ENCODE peak calls at places on chromosomes 6 and 20, in ten cellular contexts. E is left lung, Y is astrocyte of the cerebellum, Z is psoas muscle, X is fibroblast of mammary gland, A is mammary epithelial cell, S is A549, W is fibroblast of pulmonary artery, I is Peyer's patch, B is GM12865. M is an unnamed sample.

GRCh38 chr6:13677878-13678254 is 33.8 kb downstream of the RANBP9 start:
- DNase-seq in E (no peak), Y (no peak), Z (no peak), X (no peak), A (no peak), S (no peak), W (peak), I (no peak), B (no peak), M (no peak)

GRCh38 chr6:15389759-15390723 is 144.2 kb downstream of the JARID2 start:
- DNase-seq in E (no peak), Y (peak), Z (peak), X (peak), A (no peak), S (peak), W (peak), I (no peak), B (peak), M (no peak)

GRCh38 chr6:111175135-111175534 is 87.8 kb downstream of the SLC16A10 start:
- DNase-seq in E (no peak), Y (peak), Z (no peak), X (peak), A (no peak), S (no peak), W (no peak), I (no peak), B (no peak), M (no peak)

GRCh38 chr20:21324126-21324525 is 21.0 kb downstream of the XRN2 start:
- DNase-seq in E (no peak), Y (no peak), Z (no peak), X (no peak), A (no peak), S (no peak), W (no peak), I (no peak), B (no peak), M (no peak)

GRCh38 chr6:107237992-107238660 is 122.8 kb upstream of the BEND3 start:
- DNase-seq in E (no peak), Y (no peak), Z (no peak), X (peak), A (peak), S (no peak), W (peak), I (no peak), B (no peak), M (no peak)

GRCh38 chr6:155077331-155077730 is 82.2 kb downstream of the TIAM2 start:
- DNase-seq in E (no peak), Y (no peak), Z (no peak), X (peak), A (no peak), S (no peak), W (no peak), I (no peak), B (peak), M (no peak)

GRCh38 chr6:133187114-133187513 is 54.0 kb upstream of the EYA4 start:
- DNase-seq in E (no peak), Y (no peak), Z (no peak), X (no peak), A (no peak), S (no peak), W (no peak), I (no peak), B (no peak), M (no peak)

GRCh38 chr6:128173290-128173689 is 272.4 kb upstream of the THEMIS start:
- DNase-seq in E (no peak), Y (no peak), Z (no peak), X (no peak), A (peak), S (no peak), W (no peak), I (no peak), B (no peak), M (no peak)

GRCh38 chr6:158032354-158032733 is 50.7 kb downstream of the SYNJ2 start:
- DNase-seq in E (no peak), Y (no peak), Z (no peak), X (no peak), A (no peak), S (no peak), W (no peak), I (no peak), B (no peak), M (peak)

GRCh38 chr20:5835234-5835845 is 85.1 kb downstream of the SHLD1 start:
- DNase-seq in E (no peak), Y (no peak), Z (peak), X (peak), A (peak), S (peak), W (peak), I (no peak), B (no peak), M (no peak)

GRCh38 chr20:21435576-21435975 is 38.2 kb upstream of the NKX2-4 start:
- DNase-seq in E (no peak), Y (peak), Z (no peak), X (no peak), A (no peak), S (no peak), W (no peak), I (no peak), B (no peak), M (no peak)

GRCh38 chr6:17156112-17156921 is 54.5 kb downstream of the STMND1 start:
- DNase-seq in E (no peak), Y (peak), Z (no peak), X (peak), A (peak), S (peak), W (peak), I (peak), B (peak), M (no peak)

GRCh38 chr20:57882451-57883161 is 172.8 kb upstream of the PMEPA1 start:
- DNase-seq in E (no peak), Y (no peak), Z (no peak), X (no peak), A (peak), S (peak), W (no peak), I (no peak), B (no peak), M (no peak)

GRCh38 chr20:32971703-32972161 is 32.5 kb downstream of the SUN5 start:
- DNase-seq in E (no peak), Y (no peak), Z (no peak), X (no peak), A (no peak), S (no peak), W (no peak), I (no peak), B (peak), M (no peak)

GRCh38 chr6:28134015-28134414 is 7.7 kb upstream of the ZKSCAN8 start:
- DNase-seq in E (no peak), Y (no peak), Z (no peak), X (peak), A (peak), S (peak), W (peak), I (no peak), B (peak), M (no peak)

GRCh38 chr6:28167068-28167467 is 25.4 kb downstream of the ZKSCAN8 start:
- DNase-seq in E (no peak), Y (peak), Z (no peak), X (peak), A (peak), S (no peak), W (peak), I (no peak), B (no peak), M (no peak)

GRCh38 chr6:100593522-100593921 is 128.8 kb upstream of the SIM1 start:
- DNase-seq in E (no peak), Y (no peak), Z (no peak), X (no peak), A (no peak), S (no peak), W (no peak), I (no peak), B (no peak), M (no peak)

GRCh38 chr6:2197177-2197671 is 48.2 kb downstream of the GMDS start:
- DNase-seq in E (no peak), Y (no peak), Z (no peak), X (peak), A (peak), S (no peak), W (peak), I (no peak), B (no peak), M (no peak)

GRCh38 chr6:168342626-168343025 is 23.0 kb upstream of the DACT2 start:
- DNase-seq in E (no peak), Y (no peak), Z (no peak), X (no peak), A (no peak), S (no peak), W (no peak), I (no peak), B (no peak), M (no peak)

GRCh38 chr6:108157234-108157971 is 8.4 kb upstream of the NR2E1 start:
- DNase-seq in E (peak), Y (no peak), Z (peak), X (no peak), A (no peak), S (no peak), W (no peak), I (no peak), B (no peak), M (no peak)

GRCh38 chr6:14354919-14355572 is 237.5 kb downstream of the CD83 start:
- DNase-seq in E (no peak), Y (peak), Z (peak), X (peak), A (peak), S (no peak), W (peak), I (no peak), B (no peak), M (peak)

GRCh38 chr6:129660346-129660676 is 49.7 kb downstream of the ARHGAP18 start:
- DNase-seq in E (no peak), Y (no peak), Z (no peak), X (no peak), A (no peak), S (no peak), W (no peak), I (no peak), B (no peak), M (no peak)

GRCh38 chr20:44720617-44720993 is 5.4 kb downstream of the CCN5 start:
- DNase-seq in E (no peak), Y (no peak), Z (peak), X (peak), A (no peak), S (peak), W (peak), I (no peak), B (no peak), M (peak)

GRCh38 chr6:88922775-88923548 is 40.5 kb downstream of the RNGTT start:
- DNase-seq in E (no peak), Y (no peak), Z (no peak), X (peak), A (peak), S (no peak), W (peak), I (no peak), B (no peak), M (no peak)

GRCh38 chr6:43740961-43741764 is 28.8 kb upstream of the VEGFA start:
- DNase-seq in E (no peak), Y (no peak), Z (no peak), X (no peak), A (no peak), S (no peak), W (no peak), I (no peak), B (no peak), M (no peak)

GRCh38 chr6:137339929-137340559 is 120.9 kb upstream of the IFNGR1 start:
- DNase-seq in E (no peak), Y (peak), Z (no peak), X (no peak), A (peak), S (no peak), W (no peak), I (no peak), B (no peak), M (no peak)

GRCh38 chr6:35402856-35403191 is 49.3 kb upstream of the FANCE start:
- DNase-seq in E (no peak), Y (no peak), Z (no peak), X (no peak), A (no peak), S (no peak), W (no peak), I (no peak), B (no peak), M (no peak)

GRCh38 chr6:127972815-127973214 is 72.0 kb upstream of the THEMIS start:
- DNase-seq in E (no peak), Y (no peak), Z (no peak), X (no peak), A (no peak), S (no peak), W (no peak), I (no peak), B (no peak), M (no peak)

GRCh38 chr6:169794317-169795055 is 43.1 kb downstream of the ERMARD start:
- DNase-seq in E (peak), Y (no peak), Z (no peak), X (no peak), A (no peak), S (no peak), W (no peak), I (no peak), B (no peak), M (no peak)

GRCh38 chr6:122567034-122567433 is 43.2 kb upstream of the PKIB start:
- DNase-seq in E (no peak), Y (no peak), Z (no peak), X (no peak), A (no peak), S (no peak), W (no peak), I (no peak), B (no peak), M (no peak)

GRCh38 chr20:59371429-59371828 is 71.0 kb downstream of the EDN3 start:
- DNase-seq in E (no peak), Y (no peak), Z (no peak), X (no peak), A (no peak), S (no peak), W (no peak), I (no peak), B (no peak), M (no peak)

GRCh38 chr6:10582774-10583508 is 61.8 kb downstream of the GCNT2 start:
- DNase-seq in E (no peak), Y (peak), Z (no peak), X (no peak), A (peak), S (no peak), W (no peak), I (no peak), B (no peak), M (no peak)

GRCh38 chr20:62473717-62474584 is 1.8 kb downstream of the GATA5 start:
- DNase-seq in E (no peak), Y (no peak), Z (no peak), X (no peak), A (no peak), S (no peak), W (no peak), I (no peak), B (no peak), M (no peak)
- H3K4me3 ChIP-seq in E (no peak), Y (no peak), Z (no peak), X (no peak), A (no peak), S (no peak), W (no peak), I (peak), B (no peak), M (peak)

DNA sequence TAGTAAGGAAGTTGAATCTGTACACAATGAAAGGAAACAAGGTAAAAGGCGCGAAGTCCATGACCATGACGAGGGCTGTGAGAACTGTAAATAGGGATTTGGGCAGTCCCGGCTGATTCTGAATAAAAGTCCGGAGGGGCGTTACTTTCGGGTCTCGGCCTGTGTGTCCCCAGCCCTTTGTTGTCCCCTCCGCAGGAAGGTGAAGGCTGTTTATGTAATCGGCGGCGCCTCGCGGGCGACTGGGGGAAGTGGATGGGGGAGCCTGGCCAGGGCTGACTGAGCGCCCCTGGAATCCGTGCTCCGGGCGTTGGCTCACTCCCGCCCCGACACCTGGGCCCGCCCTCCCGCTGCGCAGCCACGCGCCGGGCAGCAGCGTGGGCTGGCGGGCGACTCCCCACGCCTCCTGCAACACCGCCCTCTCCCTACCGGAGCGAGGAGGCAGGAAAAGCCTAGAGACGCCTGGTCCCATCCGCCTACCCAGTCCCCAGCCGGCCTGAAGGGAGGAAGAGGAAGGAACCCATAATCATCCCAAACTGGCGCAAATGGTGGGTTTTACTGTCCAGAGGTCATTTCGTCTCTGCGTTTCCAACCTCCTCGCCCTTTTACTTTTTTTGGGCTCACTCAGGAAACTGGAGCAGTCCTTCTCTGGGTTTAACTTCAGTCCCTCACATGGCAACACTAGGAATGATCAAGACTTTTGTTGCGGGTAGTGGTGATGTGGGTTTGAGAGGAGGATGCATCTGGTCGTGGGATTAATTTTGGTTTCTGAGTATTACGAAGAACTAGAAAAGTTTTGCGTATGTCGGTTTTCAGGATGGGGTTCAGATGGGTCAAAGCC is 12.1 kb downstream of the TRIM31 start:
- DNase-seq in E (peak), Y (no peak), Z (peak), X (no peak), A (peak), S (no peak), W (no peak), I (no peak), B (no peak), M (peak)
- TF ChIP-seq CTCF in E (no peak), Y (no peak), Z (no peak), X (no peak), A (peak), S (no peak), W (no peak), I (no peak), B (no peak), M (no peak)

GRCh38 chr20:37530696-37531095 is 3.0 kb upstream of the BLCAP start:
- DNase-seq in E (no peak), Y (no peak), Z (no peak), X (no peak), A (no peak), S (no peak), W (no peak), I (no peak), B (no peak), M (no peak)
- H3K4me3 ChIP-seq in E (no peak), Y (no peak), Z (no peak), X (no peak), A (no peak), S (no peak), W (no peak), I (no peak), B (no peak), M (no peak)

GRCh38 chr20:53677447-53678314 is 84.0 kb upstream of the ZNF217 start:
- DNase-seq in E (no peak), Y (no peak), Z (no peak), X (no peak), A (no peak), S (peak), W (peak), I (no peak), B (no peak), M (peak)
- TF ChIP-seq CTCF in E (no peak), Y (no peak), Z (no peak), X (no peak), A (no peak), S (no peak), W (no peak), I (no peak), B (no peak), M (no peak)

GRCh38 chr20:34365765-34366213 is 2.7 kb downstream of the ITCH start:
- DNase-seq in E (no peak), Y (no peak), Z (no peak), X (no peak), A (no peak), S (no peak), W (no peak), I (peak), B (peak), M (no peak)
- H3K4me3 ChIP-seq in E (no peak), Y (no peak), Z (no peak), X (no peak), A (no peak), S (no peak), W (no peak), I (no peak), B (no peak), M (no peak)

DNA sequence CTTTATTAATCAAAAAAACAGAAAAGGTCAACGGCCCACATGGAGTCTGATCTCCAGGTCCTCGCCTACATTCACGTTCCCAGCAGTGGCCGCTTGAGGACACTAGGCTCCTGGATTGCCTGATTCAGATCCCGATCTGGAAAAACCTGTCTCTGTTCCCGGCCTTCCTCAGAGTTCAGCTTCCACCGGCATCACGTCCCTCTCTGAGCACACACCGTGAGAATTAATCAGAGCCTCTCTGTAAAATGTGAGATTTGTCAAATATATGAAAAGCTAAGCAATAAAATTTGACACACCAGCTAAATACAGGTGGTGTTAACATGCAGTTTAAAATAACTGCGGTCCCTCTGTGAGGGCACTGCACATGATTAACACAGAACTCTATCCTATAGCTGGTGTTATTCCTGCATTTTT is 122.8 kb upstream of the COL21A1 start:
- DNase-seq in E (no peak), Y (no peak), Z (peak), X (peak), A (peak), S (peak), W (peak), I (no peak), B (no peak), M (peak)
- TF ChIP-seq CTCF in E (no peak), Y (peak), Z (peak), X (peak), A (peak), S (peak), W (peak), I (no peak), B (no peak), M (peak)

DNA sequence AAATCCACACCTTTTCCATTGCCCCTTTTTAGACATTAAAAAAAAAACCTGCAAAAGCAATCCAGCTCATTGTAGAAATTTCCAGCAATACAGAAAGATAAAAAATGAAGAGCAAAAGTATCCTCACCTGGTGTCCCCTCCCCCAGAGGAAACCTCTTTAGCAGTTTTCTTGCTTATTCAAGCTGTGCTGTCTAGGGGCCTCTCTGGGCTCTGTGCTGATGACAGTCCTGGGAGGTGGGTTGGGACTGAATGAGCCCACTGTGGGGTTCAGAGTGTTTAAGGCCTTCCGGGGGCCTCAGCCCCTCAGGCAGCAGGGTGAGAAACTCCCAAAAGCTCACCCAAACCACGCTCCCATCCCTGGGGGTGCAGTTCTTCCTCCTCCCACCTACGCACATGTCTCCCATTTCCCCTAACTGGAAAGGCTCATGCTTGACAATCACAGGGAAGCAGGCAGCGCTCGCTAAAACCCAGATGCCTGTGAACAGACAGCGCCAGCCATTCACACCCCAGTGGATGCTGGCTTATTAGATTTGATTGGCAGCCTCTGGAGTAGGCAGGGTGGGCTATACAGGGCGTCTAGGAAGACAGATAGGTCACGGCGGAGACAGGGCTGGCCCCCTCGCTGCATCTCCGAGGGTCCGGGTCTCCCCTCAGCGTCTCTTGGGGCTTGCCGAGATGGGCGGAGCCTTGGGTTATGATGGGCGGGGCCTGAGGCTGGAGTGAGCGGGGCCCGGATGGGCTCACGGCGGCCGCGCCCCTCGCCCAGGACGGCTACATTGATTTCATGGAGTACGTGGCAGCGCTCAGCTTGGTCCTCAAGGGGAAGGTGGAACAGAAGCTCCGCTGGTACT is 4.6 kb downstream of the GUCA1A start:
- DNase-seq in E (no peak), Y (no peak), Z (no peak), X (no peak), A (no peak), S (no peak), W (no peak), I (no peak), B (no peak), M (no peak)
- H3K4me3 ChIP-seq in E (no peak), Y (peak), Z (no peak), X (no peak), A (no peak), S (no peak), W (no peak), I (no peak), B (no peak), M (no peak)

GRCh38 chr20:17583126-17583525 is 13.3 kb downstream of the DSTN start:
- DNase-seq in E (no peak), Y (no peak), Z (no peak), X (no peak), A (peak), S (no peak), W (no peak), I (no peak), B (no peak), M (no peak)
- TF ChIP-seq CTCF in E (no peak), Y (no peak), Z (no peak), X (no peak), A (no peak), S (no peak), W (no peak), I (no peak), B (no peak), M (no peak)